ENCODE peak calls at places on chromosomes 12 and 14, in five cellular contexts. G is SW480, M is HT-29, B is HTR-8/SVneo, T is H4. O is an unnamed sample.

GRCh38 chr14:23306412-23307145 is at the start of gene BCL2L2:
- DNase-seq in G (peak), M (peak), B (peak), T (peak), O (peak)

GRCh38 chr12:81208193-81208946 is 130.5 kb downstream of the ACSS3 start:
- DNase-seq in G (no peak), M (peak), B (no peak), T (no peak), O (no peak)

GRCh38 chr14:99148861-99149610 is 123.0 kb downstream of the BCL11B start:
- DNase-seq in G (no peak), M (no peak), B (no peak), T (no peak), O (no peak)

GRCh38 chr12:87988534-87988933 is 40.7 kb downstream of the C12orf50 start:
- DNase-seq in G (no peak), M (no peak), B (no peak), T (no peak), O (no peak)

GRCh38 chr14:60356921-60357550 is 108.0 kb downstream of the PPM1A start:
- DNase-seq in G (no peak), M (no peak), B (no peak), T (no peak), O (no peak)

GRCh38 chr12:96070670-96071279 is 35.4 kb upstream of the LTA4H start:
- DNase-seq in G (no peak), M (peak), B (no peak), T (no peak), O (peak)

GRCh38 chr14:96062010-96062409 is 22.8 kb downstream of the C14orf132 start:
- DNase-seq in G (no peak), M (no peak), B (no peak), T (no peak), O (no peak)

GRCh38 chr12:123037791-123038190 is 57.3 kb downstream of the ARL6IP4 start:
- DNase-seq in G (no peak), M (no peak), B (no peak), T (no peak), O (no peak)

GRCh38 chr14:93733646-93734045 is 54.6 kb downstream of the PRIMA1 start:
- DNase-seq in G (no peak), M (no peak), B (no peak), T (no peak), O (no peak)

GRCh38 chr14:64960762-64961276 is 11.3 kb downstream of the RAB15 start:
- DNase-seq in G (no peak), M (peak), B (no peak), T (no peak), O (no peak)

GRCh38 chr12:91094036-91094660 is 17.1 kb downstream of the LUM start:
- DNase-seq in G (no peak), M (no peak), B (no peak), T (no peak), O (no peak)

GRCh38 chr12:112020947-112021457 is 7.8 kb downstream of the ERP29 start:
- DNase-seq in G (no peak), M (no peak), B (no peak), T (no peak), O (no peak)

GRCh38 chr12:124381454-124382207 is 86.7 kb downstream of the RFLNA start:
- DNase-seq in G (no peak), M (peak), B (peak), T (peak), O (peak)

GRCh38 chr14:101198398-101199027 is 295.0 kb upstream of the RTL1 start:
- DNase-seq in G (peak), M (no peak), B (no peak), T (no peak), O (no peak)

GRCh38 chr12:120399531-120399930 is 30.6 kb upstream of the MSI1 start:
- DNase-seq in G (no peak), M (no peak), B (no peak), T (no peak), O (peak)

GRCh38 chr12:93776581-93777018 is 99.4 kb downstream of the CRADD start:
- DNase-seq in G (no peak), M (no peak), B (no peak), T (no peak), O (peak)

GRCh38 chr14:75523771-75524171 is 1.5 kb downstream of the BATF start:
- DNase-seq in G (no peak), M (no peak), B (no peak), T (no peak), O (peak)

O was measured in RPMI7951.